ENCODE peak calls at places on chromosomes 5 and 9, in four cellular contexts. H is lower lobe of right lung; F is CD4-positive, alpha-beta memory T cell; M is osteoblast. R is an unnamed sample.

GRCh38 chr9:4585135-4585534 is 77.0 kb upstream of the PLPP6 start:
- DNase-seq in H (no peak), M (no peak), F (no peak), R (no peak)

GRCh38 chr5:81251922-81252321 is 18.8 kb downstream of the CKMT2 start:
- DNase-seq in M (no peak), H (no peak), F (no peak), R (no peak)

GRCh38 chr9:3906437-3907213 is 380.8 kb upstream of the RFX3 start:
- DNase-seq in M (peak; percentile 89), H (no peak), F (no peak), R (no peak)

GRCh38 chr9:90991953-90992352 is 190.3 kb downstream of the SYK start:
- DNase-seq in H (no peak), M (no peak), F (no peak), R (no peak)

GRCh38 chr9:68515304-68516017 is 25.2 kb downstream of the TMEM252 start:
- DNase-seq in M (no peak), F (no peak), H (no peak), R (no peak)

GRCh38 chr9:121985792-121986494 is 107.2 kb downstream of the TTLL11 start:
- DNase-seq in M (peak; percentile 80), F (no peak), H (no peak), R (peak; percentile 46)

GRCh38 chr5:179614745-179615144 is 8.7 kb downstream of the HNRNPH1 start:
- DNase-seq in H (no peak), F (no peak), M (no peak), R (no peak)

GRCh38 chr5:74179183-74179582 is 461.3 kb downstream of the ENC1 start:
- DNase-seq in M (peak; percentile 34), H (no peak), F (no peak), R (no peak)

GRCh38 chr5:159773062-159773924 is 143.0 kb upstream of the ADRA1B start:
- DNase-seq in M (peak; percentile 98), F (peak; percentile 57), H (peak; percentile 68), R (peak; percentile 84)

GRCh38 chr9:5511476-5511875 is 1.1 kb downstream of the PDCD1LG2 start:
- DNase-seq in M (no peak), F (no peak), H (no peak), R (no peak)

GRCh38 chr9:71001780-71002386 is 119.5 kb downstream of the TRPM3 start:
- DNase-seq in H (no peak), F (peak; percentile 5), M (no peak), R (peak; percentile 26)

GRCh38 chr5:95358858-95359257 is 32.3 kb upstream of the FAM81B start:
- DNase-seq in H (no peak), M (no peak), F (no peak), R (no peak)

GRCh38 chr5:77972545-77973252 is 196.6 kb upstream of the TBCA start:
- DNase-seq in F (no peak), H (no peak), M (no peak), R (peak; percentile 74)

GRCh38 chr5:171309526-171310333 is 682 bp downstream of the TLX3 start:
- DNase-seq in F (no peak), H (no peak), M (no peak), R (peak; percentile 86)

GRCh38 chr9:34663296-34663590 is 786 bp upstream of the CCL27 start:
- DNase-seq in H (no peak), M (peak; percentile 48), F (peak; percentile 75), R (no peak)

GRCh38 chr9:125126019-125126746 is 17.1 kb downstream of the SCAI start:
- DNase-seq in M (peak; percentile 96), H (peak; percentile 77), F (peak; percentile 90), R (no peak)

DNA sequence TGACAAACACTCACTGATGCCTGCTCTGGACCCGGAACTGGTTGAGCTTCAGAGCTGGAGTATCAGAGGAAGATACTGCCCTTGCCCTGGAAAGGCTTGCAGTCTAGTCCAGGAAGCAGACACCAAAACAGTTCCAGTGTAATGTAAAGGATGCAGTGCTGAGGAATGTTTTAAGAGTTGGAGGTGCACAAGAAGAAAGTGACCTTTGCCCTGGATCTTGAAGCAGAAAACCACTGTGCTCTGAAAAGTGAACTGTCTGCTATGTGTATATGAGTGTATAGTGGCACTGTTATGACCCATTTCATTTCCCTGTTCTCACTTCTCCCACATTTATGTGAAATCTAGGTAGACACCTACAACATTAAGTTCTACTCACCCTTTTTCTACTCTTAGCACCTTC is 2.1 kb downstream of the ZNF346 start:
- DNase-seq in H (no peak), M (no peak), F (no peak), R (no peak)
- H3K4me3 ChIP-seq in H (no peak overlapping the region), M (no peak overlapping the region), F (no peak overlapping the region), R (no peak overlapping the region)

GRCh38 chr5:173746050-173746449 is 129.6 kb upstream of the BOD1 start:
- DNase-seq in H (no peak), M (no peak), F (no peak), R (no peak)
- H3K4me3 ChIP-seq in H (no peak overlapping the region), M (no peak overlapping the region), F (no peak overlapping the region), R (no peak overlapping the region)

GRCh38 chr9:32928912-32929311 is 72.5 kb downstream of the APTX start:
- DNase-seq in M (no peak), F (no peak), H (no peak), R (no peak)

GRCh38 chr9:32926901-32927300 is 74.5 kb downstream of the APTX start:
- DNase-seq in H (no peak), F (no peak), M (no peak), R (no peak)

GRCh38 chr9:32928145-32928763 is 73.2 kb downstream of the APTX start:
- DNase-seq in M (no peak), H (no peak), F (no peak), R (no peak)

GRCh38 chr9:32931129-32931528 is 70.3 kb downstream of the APTX start:
- DNase-seq in M (no peak), F (no peak), H (no peak), R (no peak)

GRCh38 chr9:32930486-32930885 is 70.9 kb downstream of the APTX start:
- DNase-seq in M (no peak), F (no peak), H (no peak), R (no peak)
- H3K4me3 ChIP-seq in M (no peak overlapping the region), F (no peak overlapping the region), H (no peak overlapping the region), R (no peak overlapping the region)

DNA sequence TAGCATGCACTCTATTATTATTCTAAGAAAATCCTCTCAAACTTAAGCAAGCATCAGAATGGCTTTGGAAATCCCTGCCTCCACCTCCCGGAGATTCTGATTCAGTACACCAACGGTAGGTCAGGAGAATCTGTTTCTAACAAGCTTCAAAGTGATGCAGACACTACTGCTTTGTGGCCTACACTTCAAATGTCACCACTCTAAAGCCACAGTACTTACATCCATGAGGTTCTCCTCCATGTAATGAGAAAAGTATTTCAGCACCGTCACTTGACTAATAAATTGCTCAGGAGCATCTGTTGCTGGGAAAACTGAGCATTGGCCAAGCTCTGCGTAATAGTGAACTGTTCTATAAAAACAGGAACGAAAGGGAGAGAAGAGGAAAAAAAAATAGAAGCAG is 4.8 kb downstream of the PLK2 start:
- DNase-seq in H (no peak), F (no peak), M (no peak), R (no peak)
- H3K4me3 ChIP-seq in H (peak overlapping the region; percentile 78), F (no peak overlapping the region), M (peak overlapping the region; percentile 87), R (no peak overlapping the region)

GRCh38 chr5:148381906-148382305 is 1.9 kb upstream of the FBXO38 start:
- DNase-seq in F (no peak), M (no peak), H (no peak), R (no peak)

GRCh38 chr5:148379340-148379739 is 4.4 kb upstream of the FBXO38 start:
- DNase-seq in H (no peak), F (no peak), M (no peak), R (no peak)

GRCh38 chr5:148376198-148376597 is 7.6 kb upstream of the FBXO38 start:
- DNase-seq in M (no peak), F (no peak), H (no peak), R (no peak)

GRCh38 chr5:148374693-148375360 is 8.9 kb upstream of the FBXO38 start:
- DNase-seq in H (peak; percentile 41), M (peak; percentile 53), F (peak; percentile 20), R (peak; percentile 19)

DNA sequence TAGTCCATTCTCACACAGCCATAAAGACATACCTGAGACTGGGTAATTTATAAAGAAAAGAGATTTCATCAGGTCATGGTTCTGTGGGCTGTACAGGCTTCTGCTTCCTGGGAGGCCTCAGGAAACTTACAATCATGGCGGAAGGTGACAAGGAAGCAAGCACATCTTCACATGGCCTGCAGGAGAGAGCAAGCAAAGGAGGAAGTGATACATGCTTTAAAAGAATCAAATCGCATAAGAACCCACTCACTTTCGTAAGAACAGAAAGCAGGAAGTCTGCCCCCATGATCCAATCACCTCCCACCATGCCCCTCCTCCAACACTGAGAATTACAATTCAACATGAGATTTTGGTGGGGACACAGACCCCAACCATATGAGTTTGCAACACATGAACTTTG is 5.1 kb upstream of the FBXO38 start:
- DNase-seq in F (no peak), M (no peak), H (no peak), R (no peak)
- H3K4me3 ChIP-seq in F (no peak overlapping the region), M (no peak overlapping the region), H (no peak overlapping the region), R (no peak overlapping the region)

GRCh38 chr9:136673970-136674785 is 11.5 kb downstream of the EGFL7 start:
- DNase-seq in M (no peak), H (no peak), F (no peak), R (no peak)

GRCh38 chr9:136674786-136675349 is 12.2 kb downstream of the EGFL7 start:
- DNase-seq in F (no peak), M (no peak), H (peak; percentile 90), R (peak; percentile 66)

GRCh38 chr9:136672431-136673087 is 9.8 kb downstream of the EGFL7 start:
- DNase-seq in M (no peak), F (no peak), H (no peak), R (peak; percentile 66)

GRCh38 chr9:136671646-136672430 is 9.1 kb downstream of the EGFL7 start:
- DNase-seq in H (no peak), F (peak; percentile 27), M (peak; percentile 98), R (peak; percentile 98)

GRCh38 chr9:136673088-136673969 is 10.6 kb downstream of the EGFL7 start:
- DNase-seq in H (no peak), F (no peak), M (no peak), R (peak; percentile 67)
- H3K4me3 ChIP-seq in H (peak overlapping the region; percentile 33), F (no peak overlapping the region), M (no peak overlapping the region), R (no peak overlapping the region)

DNA sequence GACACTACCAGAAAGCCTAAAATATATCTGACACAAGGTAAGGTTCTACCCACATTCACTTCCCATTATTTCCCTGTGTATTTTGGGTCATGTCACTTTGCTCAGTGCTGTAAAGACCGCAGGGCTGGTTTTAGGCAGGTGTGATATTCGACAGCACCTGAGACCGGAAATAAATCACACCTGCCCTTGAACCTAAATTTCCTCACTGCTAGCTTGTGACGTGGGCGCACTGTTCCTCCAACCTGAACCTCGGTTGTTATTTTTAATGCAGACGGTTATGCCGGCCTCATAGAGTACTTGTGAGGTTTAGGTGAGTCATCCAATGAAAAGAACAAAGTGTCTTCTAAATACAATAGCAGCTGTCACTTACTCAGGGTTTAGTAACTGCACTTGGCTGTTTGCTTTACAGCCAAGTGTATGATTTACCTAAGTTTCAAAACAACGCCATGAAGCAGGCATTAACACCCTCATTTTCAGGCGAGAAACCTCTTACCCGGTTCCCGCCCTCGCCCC is 20.7 kb upstream of the ZNF782 start:
- DNase-seq in F (peak; percentile 64), H (no peak), M (no peak), R (no peak)
- H3K4me3 ChIP-seq in F (peak overlapping the region; percentile 46), H (peak overlapping the region; percentile 56), M (peak overlapping the region; percentile 74), R (peak overlapping the region; percentile 66)